ENCODE peak calls at places on chromosome 20, in seven cellular contexts. D, Z, I, Y, E, C and K are unnamed samples.

GRCh38 chr20:61120595-61121515 is 131.2 kb upstream of the CDH4 start:
- DNase-seq in D (no peak), Z (no peak), I (peak), Y (no peak), E (peak), C (no peak), K (no peak)

GRCh38 chr20:49612127-49612738 is 44.3 kb upstream of the PTGIS start:
- DNase-seq in D (no peak), Z (no peak), I (peak), Y (no peak), E (no peak), C (no peak), K (no peak)

GRCh38 chr20:5731753-5732366 is 18.3 kb upstream of the SHLD1 start:
- DNase-seq in D (no peak), Z (no peak), I (no peak), Y (no peak), E (no peak), C (no peak), K (no peak)

GRCh38 chr20:35034150-35034549 is 58.5 kb downstream of the TRPC4AP start:
- DNase-seq in D (no peak), Z (no peak), I (no peak), Y (no peak), E (no peak), C (no peak), K (no peak)

GRCh38 chr20:12837646-12838045 is 171.1 kb upstream of the SPTLC3 start:
- DNase-seq in D (no peak), Z (no peak), I (no peak), Y (no peak), E (no peak), C (no peak), K (no peak)

GRCh38 chr20:56391596-56392281 is at the start of gene AURKA:
- DNase-seq in D (no peak), Z (no peak), I (no peak), Y (no peak), E (no peak), C (no peak), K (no peak)

GRCh38 chr20:34249291-34249690 is 8.1 kb downstream of the ASIP start:
- DNase-seq in D (peak), Z (no peak), I (no peak), Y (peak), E (no peak), C (no peak), K (no peak)

GRCh38 chr20:16661738-16662137 is 68.1 kb upstream of the SNRPB2 start:
- DNase-seq in D (no peak), Z (no peak), I (no peak), Y (no peak), E (no peak), C (no peak), K (no peak)